ENCODE peak calls at places on chromosome 16, in five cellular contexts. H is CD8-positive, alpha-beta memory T cell; O is upper lobe of right lung; P is CD8-positive, alpha-beta T cell; W is right lobe of liver. E is an unnamed sample.

GRCh38 chr16:69123894-69124293 is 8.5 kb downstream of the CHTF8 start:
- DNase-seq in H (peak; percentile 55), P (peak; percentile 69), O (peak; percentile 27), W (no peak), E (no peak)

GRCh38 chr16:50301626-50302471 is 35.5 kb downstream of the ADCY7 start:
- DNase-seq in O (peak; percentile 68), H (no peak), P (no peak), W (no peak), E (peak; percentile 79)

GRCh38 chr16:55495616-55496289 is 13.1 kb upstream of the LPCAT2 start:
- DNase-seq in P (no peak), W (no peak), O (no peak), H (no peak), E (no peak)

GRCh38 chr16:20844054-20844453 is 37.7 kb downstream of the REXO5 start:
- DNase-seq in O (no peak), H (no peak), W (no peak), P (no peak), E (no peak)

GRCh38 chr16:68072038-68072695 is 13.0 kb upstream of the NFATC3 start:
- DNase-seq in O (no peak), W (peak; percentile 86), H (no peak), P (no peak), E (no peak)

GRCh38 chr16:56849690-56850680 is 15.0 kb upstream of the SLC12A3 start:
- DNase-seq in W (peak; percentile 21), P (no peak), H (no peak), O (peak; percentile 25), E (no peak)

GRCh38 chr16:68126395-68126794 is 41.2 kb downstream of the NFATC3 start:
- DNase-seq in O (no peak), W (no peak), H (no peak), P (no peak), E (no peak)

GRCh38 chr16:12907670-12908233 is 6.4 kb downstream of the SHISA9 start:
- DNase-seq in P (no peak), H (no peak), O (no peak), W (no peak), E (no peak)

GRCh38 chr16:3974751-3975150 is 94.2 kb upstream of the CREBBP start:
- DNase-seq in O (no peak), H (no peak), W (no peak), P (no peak), E (no peak)

GRCh38 chr16:21650517-21650916 is 1.9 kb downstream of the IGSF6 start:
- DNase-seq in H (no peak), W (no peak), O (no peak), P (no peak), E (peak; percentile 50)

GRCh38 chr16:85605912-85606841 is 6.9 kb upstream of the GSE1 start:
- DNase-seq in O (no peak), P (no peak), W (no peak), H (no peak), E (no peak)
- H3K4me1 ChIP-seq in O (peaks cover 53% of the 10 kb centered on the region), P (peaks cover 27% of the 10 kb centered on the region), W (no peaks in the 10 kb centered on the region), H (peaks cover 22% of the 10 kb centered on the region), E (peaks cover 65% of the 10 kb centered on the region)

DNA sequence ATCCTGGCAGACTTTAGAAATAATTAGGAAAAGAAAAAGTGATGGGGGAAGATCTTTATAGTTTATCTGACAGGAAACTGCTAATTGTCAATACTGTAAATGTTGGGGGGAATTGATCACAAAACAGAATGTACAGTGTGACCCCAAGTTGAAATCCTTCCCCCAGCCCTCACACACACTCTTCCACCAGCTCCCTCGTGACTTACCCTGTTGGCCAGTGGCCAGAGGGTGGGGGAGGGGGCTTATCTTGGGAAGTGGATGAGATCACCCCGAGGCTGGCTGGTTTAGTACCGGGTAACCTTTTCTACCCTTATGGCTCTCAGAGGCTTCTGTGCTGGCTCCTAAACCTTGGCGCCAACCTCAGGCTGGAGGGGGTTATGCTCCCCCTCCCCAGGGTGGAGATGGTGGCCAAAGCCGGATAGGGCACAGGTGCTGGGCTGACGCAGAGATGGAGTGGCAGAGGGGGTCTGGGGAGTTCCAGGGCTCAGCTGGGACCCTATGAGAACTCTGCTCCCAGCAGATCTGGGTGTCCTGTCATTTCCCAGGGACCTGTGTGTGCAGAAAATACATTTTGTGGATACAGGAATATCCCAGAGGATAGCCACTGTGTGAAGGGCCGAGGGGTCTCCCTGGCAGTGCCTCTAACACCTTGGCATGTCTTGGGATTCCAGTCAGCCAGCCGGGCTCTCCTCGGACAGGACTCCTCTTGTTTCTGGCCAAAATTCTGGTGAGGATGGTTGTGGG is 18.6 kb downstream of the CDH16 start:
- DNase-seq in P (no peak), W (no peak), O (peak; percentile 87), H (no peak), E (no peak)
- H3K4me1 ChIP-seq in P (no peaks in the 10 kb centered on the region), W (no peaks in the 10 kb centered on the region), O (peaks cover 35% of the 10 kb centered on the region), H (no peaks in the 10 kb centered on the region), E (peaks cover 31% of the 10 kb centered on the region)

GRCh38 chr16:85612191-85612800 is 826 bp upstream of the GSE1 start:
- DNase-seq in P (peak; percentile 17), H (peak; percentile 17), W (peak; percentile 92), O (peak; percentile 95), E (peak; percentile 91)
- H3K4me1 ChIP-seq in P (peaks cover 56% of the 10 kb centered on the region), H (peaks cover 55% of the 10 kb centered on the region), W (no peaks in the 10 kb centered on the region), O (peaks cover 67% of the 10 kb centered on the region), E (peaks cover 86% of the 10 kb centered on the region)

GRCh38 chr16:1688807-1689560 is 10.9 kb downstream of the JPT2 start:
- DNase-seq in H (no peak), P (no peak), W (no peak), O (peak; percentile 78), E (peak; percentile 83)
- H3K4me1 ChIP-seq in H (no peaks in the 10 kb centered on the region), P (no peaks in the 10 kb centered on the region), W (no peaks in the 10 kb centered on the region), O (no peaks in the 10 kb centered on the region), E (no peaks in the 10 kb centered on the region)

GRCh38 chr16:15898654-15899053 is 10.3 kb upstream of the CEP20 start:
- DNase-seq in O (no peak), H (no peak), W (no peak), P (no peak), E (no peak)
- H3K4me1 ChIP-seq in O (no peaks in the 10 kb centered on the region), H (no peaks in the 10 kb centered on the region), W (no peaks in the 10 kb centered on the region), P (no peaks in the 10 kb centered on the region), E (no peaks in the 10 kb centered on the region)

DNA sequence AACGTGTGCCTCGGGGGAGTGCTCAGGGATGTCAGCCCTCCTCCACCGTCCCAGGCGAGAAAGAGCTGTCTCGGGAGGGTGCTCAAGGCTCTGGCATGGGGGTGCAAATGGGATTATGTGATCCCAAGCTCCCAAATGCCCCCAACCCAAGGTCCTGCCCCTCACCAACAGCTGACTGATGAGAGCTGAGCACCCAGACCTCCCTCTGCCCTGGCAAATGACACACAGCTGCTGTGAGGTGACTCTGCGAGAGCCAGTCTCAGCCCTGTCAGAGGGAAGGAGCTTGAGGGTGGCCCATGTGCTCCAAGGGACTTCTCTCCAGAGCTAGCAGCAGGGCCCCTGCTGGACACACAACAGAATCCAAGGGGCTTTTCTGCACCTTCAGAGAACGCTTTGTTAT is 7.7 kb downstream of the CDH5 start:
- DNase-seq in P (no peak), W (no peak), O (no peak), H (no peak), E (no peak)
- H3K4me1 ChIP-seq in P (no peaks in the 10 kb centered on the region), W (no peaks in the 10 kb centered on the region), O (peaks cover 13% of the 10 kb centered on the region), H (no peaks in the 10 kb centered on the region), E (peaks cover 21% of the 10 kb centered on the region)

GRCh38 chr16:11671676-11672075 is 3.4 kb downstream of the SNN start:
- DNase-seq in W (no peak), O (no peak), P (no peak), H (no peak), E (no peak)

GRCh38 chr16:11672206-11673090 is 4.2 kb downstream of the SNN start:
- DNase-seq in H (no peak), P (no peak), W (no peak), O (no peak), E (no peak)

GRCh38 chr16:11674001-11674817 is 6.0 kb downstream of the SNN start:
- DNase-seq in H (no peak), P (no peak), O (no peak), W (no peak), E (no peak)

GRCh38 chr16:11674818-11675560 is 6.7 kb downstream of the SNN start:
- DNase-seq in W (no peak), O (no peak), H (no peak), P (no peak), E (peak; percentile 58)

DNA sequence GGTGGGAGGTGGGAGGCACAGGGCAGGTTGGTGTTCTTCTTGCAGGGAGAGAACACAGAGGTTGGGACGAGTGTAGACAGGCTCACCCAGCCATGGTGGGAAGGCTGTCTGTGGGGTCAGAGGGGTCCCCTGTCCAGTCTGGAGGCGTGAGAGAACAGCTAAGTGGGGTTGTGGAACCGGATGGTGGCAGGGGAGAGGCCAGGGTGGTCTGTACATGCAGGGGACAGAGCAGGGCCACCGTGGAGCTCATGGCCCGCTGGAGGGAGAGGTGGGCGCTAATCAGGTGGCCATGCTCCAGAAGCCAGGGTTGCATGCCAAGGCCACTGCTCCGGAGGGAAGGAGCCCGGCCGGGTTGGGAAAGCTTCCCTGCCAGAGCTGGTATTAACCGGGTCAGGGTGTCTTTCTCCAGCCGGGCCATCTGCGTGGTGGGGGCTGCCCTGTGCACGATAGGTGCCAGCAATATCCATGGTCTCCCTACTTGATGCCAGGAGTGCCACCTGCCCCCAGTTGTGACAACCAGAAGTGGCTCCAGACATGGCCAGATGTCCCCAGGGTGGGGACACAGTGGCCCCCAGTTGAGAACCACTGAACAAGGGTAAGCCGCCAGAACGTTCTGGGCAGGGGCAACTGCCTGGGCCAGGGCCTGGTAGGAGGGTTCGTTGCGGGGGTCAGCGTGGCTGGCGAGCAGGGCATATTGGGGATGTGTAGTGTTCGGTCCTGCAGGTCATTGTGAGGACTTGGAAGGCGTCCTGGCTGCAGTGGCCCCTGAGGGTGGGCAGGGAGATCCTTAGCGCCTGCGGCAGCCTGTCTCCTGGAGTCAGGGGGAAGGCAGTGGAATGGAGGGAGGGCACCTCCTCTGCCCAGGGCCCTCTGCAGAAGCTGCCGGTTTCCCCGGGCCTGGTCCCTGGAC is 5.1 kb downstream of the SNN start:
- DNase-seq in H (no peak), P (no peak), O (no peak), W (no peak), E (peak; percentile 62)
- H3K4me1 ChIP-seq in H (peaks cover 44% of the 10 kb centered on the region), P (peaks cover 59% of the 10 kb centered on the region), O (peaks cover 55% of the 10 kb centered on the region), W (no peaks in the 10 kb centered on the region), E (peaks cover 41% of the 10 kb centered on the region)

DNA sequence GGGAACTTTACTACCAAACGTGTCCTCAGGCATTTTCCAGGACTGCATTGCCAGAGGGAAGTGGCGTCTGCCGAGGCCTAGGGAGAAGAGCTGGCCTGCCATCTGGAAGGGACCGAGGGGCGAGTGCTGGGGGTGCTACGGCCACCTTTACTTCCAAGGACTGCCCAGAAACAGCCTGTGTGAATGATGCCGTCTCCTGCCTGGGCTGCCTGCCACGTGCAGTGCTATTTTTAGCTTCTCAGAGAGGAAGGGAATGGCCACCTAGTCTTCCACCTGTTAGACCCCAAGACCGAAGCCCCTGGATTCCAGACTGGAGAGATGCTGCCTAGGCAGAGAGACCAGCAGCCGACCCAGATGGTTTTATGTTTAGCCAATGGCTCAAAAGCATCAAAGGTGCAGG is 57.2 kb downstream of the VAC14 start:
- DNase-seq in H (no peak), W (no peak), P (no peak), O (no peak), E (no peak)
- H3K4me1 ChIP-seq in H (no peaks in the 10 kb centered on the region), W (no peaks in the 10 kb centered on the region), P (peaks cover 50% of the 10 kb centered on the region), O (peaks cover 60% of the 10 kb centered on the region), E (peaks cover 59% of the 10 kb centered on the region)

DNA sequence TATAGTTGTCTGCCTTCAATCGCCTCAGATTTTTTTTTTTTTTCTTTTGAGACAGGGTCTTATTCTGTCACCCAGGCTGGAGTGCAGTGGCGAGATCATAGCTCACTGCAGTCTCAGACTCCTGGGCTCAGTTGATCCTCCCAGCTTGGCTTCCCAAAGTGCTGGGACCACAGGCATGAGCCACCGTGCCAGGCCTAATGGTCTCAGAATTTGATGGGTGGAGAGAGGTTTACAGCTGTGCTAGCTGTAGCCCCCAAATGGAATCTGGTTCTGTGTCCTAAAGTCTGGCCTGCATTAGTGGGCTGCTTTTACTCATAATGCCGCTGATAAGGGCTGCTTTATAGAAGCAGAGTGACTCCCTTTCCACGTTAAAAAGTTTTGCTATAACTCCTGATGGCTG is 5.1 kb downstream of the ZNRF1 start:
- DNase-seq in H (no peak), W (no peak), P (no peak), O (no peak), E (no peak)
- H3K4me1 ChIP-seq in H (peaks cover 9% of the 10 kb centered on the region), W (no peaks in the 10 kb centered on the region), P (peaks cover 14% of the 10 kb centered on the region), O (peaks cover 17% of the 10 kb centered on the region), E (peaks cover 20% of the 10 kb centered on the region)

GRCh38 chr16:17382949-17383348 is 87.8 kb downstream of the XYLT1 start:
- DNase-seq in W (no peak), P (no peak), O (no peak), H (no peak), E (peak; percentile 48)
- H3K4me1 ChIP-seq in W (no peaks in the 10 kb centered on the region), P (peaks cover 18% of the 10 kb centered on the region), O (peaks cover 29% of the 10 kb centered on the region), H (peaks cover 31% of the 10 kb centered on the region), E (peaks cover 30% of the 10 kb centered on the region)